ENCODE peak calls at places on chromosomes 2 and 18, in eight cellular contexts. Q, R, Y, Z, D, T, F and A are unnamed samples.

GRCh38 chr2:162317910-162318279 is 589 bp downstream of the IFIH1 start:
- DNase-seq in T (peak; percentile 22), Z (peak; percentile 5), Q (peak; percentile 32), F (peak; percentile 63), R (peak; percentile 12), D (peak; percentile 57), Y (peak; percentile 9), A (no peak)

GRCh38 chr2:38619458-38620164 is 16.9 kb upstream of the HNRNPLL start:
- DNase-seq in D (no peak), T (no peak), F (no peak), Z (no peak), Y (no peak), Q (no peak), R (no peak), A (no peak)

GRCh38 chr2:205757271-205757670 is 75.0 kb downstream of the NRP2 start:
- DNase-seq in Y (no peak), F (no peak), D (no peak), Z (no peak), R (no peak), Q (no peak), T (no peak), A (no peak)

GRCh38 chr2:174846941-174847938 is 83.0 kb upstream of the CHRNA1 start:
- DNase-seq in D (no peak), Q (peak; percentile 86), T (no peak), R (peak; percentile 20), F (no peak), Z (peak; percentile 66), Y (no peak), A (no peak)

GRCh38 chr2:102094917-102095316 is 47.6 kb upstream of the IL1R1 start:
- DNase-seq in D (peak; percentile 67), Q (no peak), Y (no peak), F (no peak), R (peak; percentile 73), Z (peak; percentile 96), T (no peak), A (no peak)

GRCh38 chr2:9757430-9758287 is 85.6 kb upstream of the TAF1B start:
- DNase-seq in F (no peak), Q (peak; percentile 71), T (no peak), Z (no peak), D (no peak), Y (peak; percentile 39), R (no peak), A (no peak)

GRCh38 chr2:205051417-205051816 is 506.1 kb downstream of the PARD3B start:
- DNase-seq in T (no peak), D (no peak), Z (no peak), F (no peak), R (no peak), Y (no peak), Q (no peak), A (no peak)

GRCh38 chr2:116499389-116499788 is 1315.1 kb upstream of the DDX18 start:
- DNase-seq in D (no peak), F (no peak), R (no peak), T (no peak), Q (peak; percentile 14), Y (no peak), Z (no peak), A (no peak)

GRCh38 chr2:117815946-117816345 is 1.5 kb downstream of the DDX18 start:
- DNase-seq in F (no peak), Q (no peak), Z (no peak), Y (no peak), T (no peak), D (no peak), R (no peak), A (no peak)

GRCh38 chr18:7096838-7097237 is 20.8 kb downstream of the LAMA1 start:
- DNase-seq in Y (no peak), F (no peak), R (no peak), Z (no peak), Q (no peak), T (no peak), D (no peak), A (no peak)

GRCh38 chr2:16226942-16227664 is 286.8 kb downstream of the MYCN start:
- DNase-seq in R (no peak), F (no peak), D (no peak), Q (peak; percentile 22), Z (no peak), T (no peak), Y (no peak), A (no peak)

GRCh38 chr2:101900375-101900774 is 91.4 kb upstream of the IL1R2 start:
- DNase-seq in T (no peak), Y (no peak), F (no peak), R (no peak), D (no peak), Z (no peak), Q (no peak), A (no peak)

GRCh38 chr18:28158083-28158581 is 18.8 kb downstream of the CDH2 start:
- DNase-seq in F (no peak), Y (no peak), R (no peak), Q (no peak), D (no peak), Z (no peak), T (no peak), A (no peak)

GRCh38 chr2:42101641-42102605 is 54.1 kb downstream of the PKDCC start:
- DNase-seq in Y (peak; percentile 32), T (peak; percentile 55), R (no peak), Z (peak; percentile 85), D (peak; percentile 67), F (peak; percentile 74), Q (peak; percentile 72), A (no peak)

GRCh38 chr2:10722252-10722825 is 909 bp downstream of the ATP6V1C2 start:
- DNase-seq in Z (no peak), R (no peak), T (no peak), Y (no peak), D (no peak), F (no peak), Q (no peak), A (no peak)

GRCh38 chr18:59954746-59955145 is 55.0 kb downstream of the PMAIP1 start:
- DNase-seq in D (no peak), F (no peak), Z (peak; percentile 60), Q (no peak), T (no peak), R (peak; percentile 9), Y (no peak), A (no peak)

GRCh38 chr2:3299130-3299529 is 78.5 kb downstream of the EIPR1 start:
- DNase-seq in R (no peak), D (no peak), Z (no peak), T (no peak), Q (no peak), F (peak; percentile 44), Y (no peak), A (no peak)

GRCh38 chr2:217943379-217944321 is 59.1 kb downstream of the TNS1 start:
- DNase-seq in D (peak; percentile 65), F (peak; percentile 87), R (peak; percentile 35), Z (peak; percentile 55), T (no peak), Y (peak; percentile 79), Q (peak; percentile 88), A (no peak)

GRCh38 chr2:217941339-217941738 is 61.5 kb downstream of the TNS1 start:
- DNase-seq in R (no peak), Q (no peak), T (no peak), F (no peak), Z (no peak), Y (no peak), D (no peak), A (no peak)

GRCh38 chr2:217941886-217942728 is 60.7 kb downstream of the TNS1 start:
- DNase-seq in F (no peak), T (no peak), Q (no peak), D (no peak), R (no peak), Y (no peak), Z (no peak), A (no peak)

GRCh38 chr2:217944366-217944765 is 58.4 kb downstream of the TNS1 start:
- DNase-seq in Y (no peak), D (no peak), Z (no peak), T (no peak), Q (no peak), F (no peak), R (no peak), A (no peak)

DNA sequence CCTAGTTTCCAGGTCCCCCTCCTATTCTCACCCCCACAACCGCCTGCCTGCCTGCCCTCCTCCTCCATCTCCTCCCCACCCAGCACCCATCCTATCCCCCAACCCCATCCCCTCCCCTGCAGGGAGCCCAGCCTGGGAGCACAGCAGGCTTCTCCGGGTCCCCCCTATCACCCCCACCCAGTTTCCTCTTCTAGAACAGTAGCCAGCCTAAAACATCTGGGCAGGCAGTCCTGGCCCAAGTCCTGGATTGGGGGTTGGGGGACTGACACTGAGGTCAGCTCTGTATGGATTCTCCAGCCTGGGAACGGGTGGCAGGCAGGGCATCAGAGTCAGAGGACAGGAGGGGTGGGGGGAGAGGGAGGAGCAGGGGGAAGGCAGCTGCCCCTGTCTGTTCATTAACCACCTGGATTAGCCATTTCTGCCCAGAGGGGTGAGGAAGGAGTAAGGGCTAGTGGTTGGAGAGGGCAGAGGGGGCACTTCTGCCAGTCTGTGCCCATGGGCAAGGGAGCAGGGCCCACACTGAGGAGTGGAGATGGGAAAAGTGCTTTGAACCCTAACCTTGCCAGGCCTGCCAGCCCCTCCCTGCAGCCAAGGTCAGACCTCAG is 60.0 kb downstream of the TNS1 start:
- DNase-seq in T (no peak), F (peak; percentile 41), R (no peak), Y (no peak), D (no peak), Z (no peak), Q (no peak), A (no peak)
- TF ChIP-seq CTCF in T (no peak), F (no peak), R (no peak), Y (no peak), D (no peak), Z (no peak), Q (no peak), A (no peak)

DNA sequence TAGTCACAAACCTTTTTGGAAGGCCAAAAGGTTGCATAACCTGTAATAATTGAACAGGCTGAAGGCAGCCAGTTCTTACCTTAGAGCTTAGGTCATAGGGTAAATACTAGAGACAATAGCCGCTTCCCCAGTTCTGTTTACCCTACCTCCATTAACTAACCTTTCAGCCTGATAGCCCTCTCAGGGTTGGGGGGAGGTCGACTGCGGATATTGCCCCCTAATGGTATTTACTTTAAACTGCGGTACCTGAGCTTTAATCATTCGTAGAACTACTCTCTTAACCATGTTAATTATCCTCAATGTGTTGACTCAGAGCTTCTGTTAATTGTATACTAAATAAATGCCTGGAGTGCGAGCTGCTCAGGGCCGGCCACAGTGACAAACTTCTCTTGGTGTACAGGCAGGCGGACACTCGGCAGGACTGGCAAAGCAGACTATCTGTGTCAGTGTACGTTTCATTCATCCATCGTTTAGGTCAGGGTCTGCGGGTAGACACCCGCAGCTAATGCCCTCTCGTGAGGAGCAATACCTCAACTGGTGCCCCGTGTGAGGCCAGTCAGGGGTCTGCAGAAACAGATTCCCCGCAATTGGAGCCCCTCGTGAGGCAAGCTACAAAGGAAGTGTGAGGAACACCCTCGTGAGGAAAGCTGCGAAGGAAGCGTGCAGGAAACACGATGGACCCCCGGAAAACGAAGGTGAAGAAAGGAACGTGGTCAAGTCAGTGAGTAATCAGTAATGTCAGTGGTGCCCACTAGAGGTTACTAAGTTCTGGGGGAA is 115.3 kb upstream of the SCN7A start:
- DNase-seq in D (no peak), Q (peak; percentile 80), Y (no peak), F (no peak), Z (no peak), T (no peak), R (no peak), A (no peak)
- TF ChIP-seq CTCF in D (no peak), Q (peak; percentile 59), Y (no peak), F (no peak), Z (peak; percentile 19), T (no peak), R (no peak), A (no peak)

GRCh38 chr2:43220229-43220981 is 6.0 kb downstream of the ZFP36L2 start:
- DNase-seq in Z (peak; percentile 7), Y (no peak), F (no peak), Q (no peak), R (no peak), T (no peak), D (no peak), A (no peak)
- TF ChIP-seq CTCF in Z (no peak), Y (no peak), F (no peak), Q (no peak), R (no peak), T (no peak), D (no peak), A (no peak)

GRCh38 chr18:58541137-58541788 is 87.6 kb downstream of the ALPK2 start:
- DNase-seq in R (peak; percentile 67), T (no peak), D (no peak), Y (no peak), Z (peak; percentile 34), Q (peak; percentile 81), F (no peak), A (no peak)
- TF ChIP-seq CTCF in R (peak; percentile 31), T (no peak), D (no peak), Y (no peak), Z (peak; percentile 44), Q (peak; percentile 88), F (no peak), A (no peak)